ENCODE peak calls at places on chromosomes 4 and X, in ten cellular contexts. R is activated gamma-delta T cell treated with Interleukin-2 at 50 U/mL for 16 hours; V is right lobe of liver; M is foreskin keratinocyte; S is left ventricle myocardium superior; J is testis; G is 8988T; A is germinal center; Q is stimulated activated naive CD4-positive, alpha-beta T cell; E is Jurkat, Clone E6-1. Y is an unnamed sample.

GRCh38 chr4:88738146-88738545 is 40.5 kb upstream of the NAP1L5 start:
- DNase-seq in J (no peak), R (no peak), S (no peak), A (no peak), E (no peak), Q (peak; percentile 33), V (no peak), G (no peak), M (no peak), Y (no peak)

GRCh38 chr4:158170691-158171455 is 2.0 kb downstream of the GASK1B start:
- DNase-seq in V (peak; percentile 63), M (peak; percentile 71), Q (no peak), A (no peak), S (peak; percentile 89), J (peak; percentile 84), R (no peak), E (no peak), G (no peak), Y (no peak)

GRCh38 chr4:185028625-185029024 is 10.3 kb downstream of the HELT start:
- DNase-seq in E (no peak), R (no peak), Q (no peak), A (no peak), M (no peak), V (no peak), S (no peak), G (no peak), J (no peak), Y (no peak)

GRCh38 chrX:120380699-120381098 is 18.8 kb downstream of the ATP1B4 start:
- DNase-seq in J (no peak), V (no peak), R (no peak), G (no peak), E (peak; percentile 52), Q (peak; percentile 49), A (peak; percentile 7), M (peak; percentile 1), S (no peak), Y (peak; percentile 27)

GRCh38 chr4:123412700-123413512 is 16.3 kb downstream of the SPRY1 start:
- DNase-seq in A (no peak), V (no peak), J (no peak), S (no peak), E (no peak), M (no peak), Q (no peak), R (no peak), G (no peak), Y (no peak)

GRCh38 chrX:139207655-139208054 is 322.9 kb upstream of the F9 start:
- DNase-seq in J (no peak), Q (no peak), E (no peak), V (no peak), M (no peak), R (no peak), S (no peak), A (no peak), G (no peak), Y (no peak)

GRCh38 chrX:68868902-68869800 is 40.3 kb downstream of the EFNB1 start:
- DNase-seq in A (no peak), R (no peak), S (no peak), E (no peak), J (no peak), Q (no peak), V (no peak), G (no peak), M (no peak), Y (no peak)

GRCh38 chrX:13091111-13091765 is 46.8 kb upstream of the FAM9C start:
- DNase-seq in S (no peak), Q (peak; percentile 48), V (no peak), M (no peak), R (no peak), E (peak; percentile 90), J (no peak), G (no peak), A (no peak), Y (peak; percentile 42)

GRCh38 chr4:152398060-152398459 is 137.8 kb downstream of the FBXW7 start:
- DNase-seq in J (no peak), E (no peak), S (no peak), M (no peak), V (no peak), A (peak; percentile 3), Q (no peak), R (no peak), G (no peak), Y (no peak)

GRCh38 chrX:9676311-9676710 is 89.3 kb downstream of the GPR143 start:
- DNase-seq in V (no peak), S (no peak), G (no peak), Q (no peak), E (no peak), A (no peak), J (no peak), R (no peak), M (no peak), Y (no peak)

GRCh38 chrX:134658002-134658401 is 269 bp downstream of the PLAC1 start:
- DNase-seq in J (no peak), R (no peak), M (no peak), A (no peak), Q (no peak), G (no peak), E (no peak), S (no peak), V (no peak), Y (no peak)

GRCh38 chrX:69051901-69052300 is 113.4 kb downstream of the PJA1 start:
- DNase-seq in Q (no peak), R (no peak), A (no peak), G (no peak), E (no peak), V (no peak), J (no peak), S (no peak), M (no peak), Y (no peak)

GRCh38 chrX:103170216-103170615 is 44.7 kb upstream of the BEX4 start:
- DNase-seq in V (no peak), G (no peak), Q (no peak), R (no peak), M (no peak), J (no peak), E (no peak), S (no peak), A (no peak), Y (no peak)

GRCh38 chr4:1252928-1253492 is 4.1 kb upstream of the CTBP1 start:
- DNase-seq in V (no peak), G (no peak), E (no peak), A (no peak), Q (no peak), J (no peak), M (no peak), R (no peak), S (no peak), Y (no peak)

GRCh38 chr4:173917255-173917960 is 366.1 kb downstream of the FBXO8 start:
- DNase-seq in A (no peak), Q (no peak), G (no peak), R (no peak), M (no peak), S (no peak), E (no peak), J (no peak), V (no peak), Y (no peak)

GRCh38 chr4:76463568-76463967 is 28.5 kb downstream of the SHROOM3 start:
- DNase-seq in S (no peak), V (no peak), J (no peak), M (no peak), E (no peak), R (no peak), G (no peak), Q (no peak), A (no peak), Y (no peak)

GRCh38 chrX:34559325-34559724 is 97.8 kb downstream of the TMEM47 start:
- DNase-seq in M (peak; percentile 9), A (no peak), S (no peak), R (no peak), Q (no peak), G (no peak), V (no peak), E (peak; percentile 5), J (no peak), Y (no peak)

GRCh38 chr4:143306788-143307187 is 29.9 kb upstream of the GAB1 start:
- DNase-seq in Q (no peak), M (no peak), R (no peak), V (no peak), J (no peak), A (no peak), S (no peak), G (no peak), E (no peak), Y (no peak)

GRCh38 chr4:165707126-165707525 is 165.9 kb upstream of the TLL1 start:
- DNase-seq in E (no peak), Q (no peak), S (no peak), R (no peak), V (no peak), M (no peak), J (no peak), G (no peak), A (no peak), Y (no peak)

GRCh38 chr4:25457053-25457715 is 80.1 kb downstream of the ANAPC4 start:
- DNase-seq in M (no peak), S (no peak), J (no peak), Q (no peak), R (no peak), A (no peak), G (peak; percentile 54), E (no peak), V (no peak), Y (no peak)

GRCh38 chr4:32789026-32789608 is 2068.9 kb downstream of the PCDH7 start:
- DNase-seq in Q (no peak), J (no peak), V (no peak), E (no peak), G (no peak), S (no peak), R (no peak), M (peak; percentile 89), A (no peak), Y (no peak)

GRCh38 chr4:128009428-128009827 is 44.2 kb downstream of the ABHD18 start:
- DNase-seq in E (no peak), J (no peak), M (no peak), S (no peak), A (no peak), R (no peak), V (no peak), Q (no peak), G (no peak), Y (no peak)

GRCh38 chrX:106415276-106415895 is 196.4 kb upstream of the RADX start:
- DNase-seq in Q (no peak), G (no peak), J (peak; percentile 22), S (no peak), A (peak; percentile 2), E (no peak), V (no peak), M (no peak), R (no peak), Y (peak; percentile 9)

GRCh38 chr4:94372579-94372978 is 29.9 kb upstream of the HPGDS start:
- DNase-seq in E (no peak), Q (no peak), A (no peak), J (no peak), V (no peak), S (no peak), M (no peak), R (no peak), G (no peak), Y (no peak)

GRCh38 chr4:48254381-48255072 is 15.1 kb downstream of the TEC start:
- DNase-seq in J (peak; percentile 91), R (no peak), G (no peak), A (no peak), V (peak; percentile 73), M (no peak), E (no peak), S (peak; percentile 54), Q (no peak), Y (no peak)

GRCh38 chr4:188221090-188221489 is 81.8 kb downstream of the TRIML1 start:
- DNase-seq in G (no peak), R (no peak), E (no peak), J (no peak), Q (no peak), V (no peak), A (no peak), S (no peak), M (peak; percentile 11), Y (no peak)

GRCh38 chr4:26568446-26568994 is 15.4 kb upstream of the TBC1D19 start:
- DNase-seq in V (no peak), S (no peak), J (no peak), M (peak; percentile 68), G (no peak), R (no peak), E (no peak), Q (no peak), A (no peak), Y (no peak)

GRCh38 chr4:126604273-126604867 is 1028.4 kb upstream of the INTU start:
- DNase-seq in E (peak; percentile 4), V (no peak), Q (no peak), A (no peak), M (no peak), G (no peak), J (peak; percentile 61), R (no peak), S (no peak), Y (no peak)

Y was measured in naive thymus-derived CD8-positive, alpha-beta T cell.